ENCODE peak calls at places on chromosomes 1 and 21, in nine cellular contexts. One of them, this sample, is unnamed.

GRCh38 chr1:157532569-157532968 is 19.7 kb downstream of the FCRL5 start:
- DNase-seq in hypothalamus: no peak
- DNase-seq in effector memory CD4-positive, alpha-beta T cell: no peak
- DNase-seq in activated T-helper 1 cell treated with Interleukin-2 at 50 U/mL for 16 hours: no peak
- DNase-seq in bronchial epithelial cell: no peak
- DNase-seq in neural progenitor cell: no peak
- DNase-seq in NCI-H1105: no peak
- DNase-seq in NB4: no peak
- DNase-seq in HFFc6: no peak
- DNase-seq in this sample: no peak

GRCh38 chr1:78722947-78723346 is 73.3 kb downstream of the IFI44 start:
- DNase-seq in hypothalamus: no peak
- DNase-seq in effector memory CD4-positive, alpha-beta T cell: no peak
- DNase-seq in activated T-helper 1 cell treated with Interleukin-2 at 50 U/mL for 16 hours: no peak
- DNase-seq in bronchial epithelial cell: no peak
- DNase-seq in neural progenitor cell: no peak
- DNase-seq in NCI-H1105: no peak
- DNase-seq in NB4: no peak
- DNase-seq in HFFc6: peak; percentile 69
- DNase-seq in this sample: no peak

GRCh38 chr1:83796409-83796808 is 202.5 kb downstream of the TTLL7 start:
- DNase-seq in hypothalamus: no peak
- DNase-seq in effector memory CD4-positive, alpha-beta T cell: no peak
- DNase-seq in activated T-helper 1 cell treated with Interleukin-2 at 50 U/mL for 16 hours: no peak
- DNase-seq in bronchial epithelial cell: no peak
- DNase-seq in neural progenitor cell: no peak
- DNase-seq in NCI-H1105: no peak
- DNase-seq in NB4: no peak
- DNase-seq in HFFc6: no peak
- DNase-seq in this sample: no peak

GRCh38 chr1:2595812-2596529 is 9.4 kb downstream of the PRXL2B start:
- DNase-seq in hypothalamus: no peak
- DNase-seq in effector memory CD4-positive, alpha-beta T cell: no peak
- DNase-seq in activated T-helper 1 cell treated with Interleukin-2 at 50 U/mL for 16 hours: no peak
- DNase-seq in bronchial epithelial cell: no peak
- DNase-seq in neural progenitor cell: no peak
- DNase-seq in NCI-H1105: no peak
- DNase-seq in NB4: no peak
- DNase-seq in HFFc6: no peak
- DNase-seq in this sample: no peak

GRCh38 chr1:19390166-19390850 is 78.2 kb downstream of the SLC66A1 start:
- DNase-seq in hypothalamus: no peak
- DNase-seq in effector memory CD4-positive, alpha-beta T cell: no peak
- DNase-seq in activated T-helper 1 cell treated with Interleukin-2 at 50 U/mL for 16 hours: no peak
- DNase-seq in bronchial epithelial cell: no peak
- DNase-seq in neural progenitor cell: no peak
- DNase-seq in NCI-H1105: no peak
- DNase-seq in NB4: no peak
- DNase-seq in HFFc6: no peak
- DNase-seq in this sample: no peak

GRCh38 chr1:160705176-160705745 is 6.4 kb downstream of the CD48 start:
- DNase-seq in hypothalamus: no peak
- DNase-seq in effector memory CD4-positive, alpha-beta T cell: no peak
- DNase-seq in activated T-helper 1 cell treated with Interleukin-2 at 50 U/mL for 16 hours: no peak
- DNase-seq in bronchial epithelial cell: no peak
- DNase-seq in neural progenitor cell: no peak
- DNase-seq in NCI-H1105: no peak
- DNase-seq in NB4: peak; percentile 70
- DNase-seq in HFFc6: no peak
- DNase-seq in this sample: no peak

GRCh38 chr1:64077281-64077940 is 126.0 kb upstream of the UBE2U start:
- DNase-seq in hypothalamus: no peak
- DNase-seq in effector memory CD4-positive, alpha-beta T cell: no peak
- DNase-seq in activated T-helper 1 cell treated with Interleukin-2 at 50 U/mL for 16 hours: no peak
- DNase-seq in bronchial epithelial cell: peak; percentile 84
- DNase-seq in neural progenitor cell: no peak
- DNase-seq in NCI-H1105: no peak
- DNase-seq in NB4: no peak
- DNase-seq in HFFc6: no peak
- DNase-seq in this sample: no peak

GRCh38 chr1:87560961-87561360 is 232.3 kb downstream of the LMO4 start:
- DNase-seq in hypothalamus: no peak
- DNase-seq in effector memory CD4-positive, alpha-beta T cell: no peak
- DNase-seq in activated T-helper 1 cell treated with Interleukin-2 at 50 U/mL for 16 hours: no peak
- DNase-seq in bronchial epithelial cell: no peak
- DNase-seq in neural progenitor cell: no peak
- DNase-seq in NCI-H1105: no peak
- DNase-seq in NB4: no peak
- DNase-seq in HFFc6: peak; percentile 12
- DNase-seq in this sample: no peak

GRCh38 chr1:159756397-159756796 is 24.4 kb upstream of the DUSP23 start:
- DNase-seq in hypothalamus: no peak
- DNase-seq in effector memory CD4-positive, alpha-beta T cell: no peak
- DNase-seq in activated T-helper 1 cell treated with Interleukin-2 at 50 U/mL for 16 hours: no peak
- DNase-seq in bronchial epithelial cell: no peak
- DNase-seq in neural progenitor cell: no peak
- DNase-seq in NCI-H1105: no peak
- DNase-seq in NB4: peak; percentile 72
- DNase-seq in HFFc6: no peak
- DNase-seq in this sample: peak; percentile 4

GRCh38 chr21:39221997-39222486 is 38.8 kb upstream of the PSMG1 start:
- DNase-seq in hypothalamus: no peak
- DNase-seq in effector memory CD4-positive, alpha-beta T cell: no peak
- DNase-seq in activated T-helper 1 cell treated with Interleukin-2 at 50 U/mL for 16 hours: no peak
- DNase-seq in bronchial epithelial cell: peak; percentile 6
- DNase-seq in neural progenitor cell: no peak
- DNase-seq in NCI-H1105: no peak
- DNase-seq in NB4: no peak
- DNase-seq in HFFc6: no peak
- DNase-seq in this sample: no peak

GRCh38 chr1:203999618-204000017 is 73.3 kb upstream of the SOX13 start:
- DNase-seq in hypothalamus: no peak
- DNase-seq in effector memory CD4-positive, alpha-beta T cell: no peak
- DNase-seq in activated T-helper 1 cell treated with Interleukin-2 at 50 U/mL for 16 hours: no peak
- DNase-seq in bronchial epithelial cell: no peak
- DNase-seq in neural progenitor cell: no peak
- DNase-seq in NCI-H1105: no peak
- DNase-seq in NB4: no peak
- DNase-seq in HFFc6: no peak
- DNase-seq in this sample: peak; percentile 19

GRCh38 chr1:219088778-219089557 is 84.7 kb upstream of the LYPLAL1 start:
- DNase-seq in hypothalamus: no peak
- DNase-seq in effector memory CD4-positive, alpha-beta T cell: no peak
- DNase-seq in activated T-helper 1 cell treated with Interleukin-2 at 50 U/mL for 16 hours: no peak
- DNase-seq in bronchial epithelial cell: peak; percentile 97
- DNase-seq in neural progenitor cell: no peak
- DNase-seq in NCI-H1105: no peak
- DNase-seq in NB4: peak; percentile 99
- DNase-seq in HFFc6: peak; percentile 94
- DNase-seq in this sample: peak; percentile 97

GRCh38 chr1:28290851-28291250 is 31.5 kb downstream of the SESN2 start:
- DNase-seq in hypothalamus: no peak
- DNase-seq in effector memory CD4-positive, alpha-beta T cell: no peak
- DNase-seq in activated T-helper 1 cell treated with Interleukin-2 at 50 U/mL for 16 hours: no peak
- DNase-seq in bronchial epithelial cell: no peak
- DNase-seq in neural progenitor cell: no peak
- DNase-seq in NCI-H1105: no peak
- DNase-seq in NB4: no peak
- DNase-seq in HFFc6: no peak
- DNase-seq in this sample: no peak

GRCh38 chr1:4344065-4344753 is 310.2 kb upstream of the AJAP1 start:
- DNase-seq in hypothalamus: no peak
- DNase-seq in effector memory CD4-positive, alpha-beta T cell: no peak
- DNase-seq in activated T-helper 1 cell treated with Interleukin-2 at 50 U/mL for 16 hours: no peak
- DNase-seq in bronchial epithelial cell: no peak
- DNase-seq in neural progenitor cell: no peak
- DNase-seq in NCI-H1105: no peak
- DNase-seq in NB4: peak; percentile 82
- DNase-seq in HFFc6: no peak
- DNase-seq in this sample: no peak

GRCh38 chr1:162147760-162148159 is 78.3 kb downstream of the NOS1AP start:
- DNase-seq in hypothalamus: no peak
- DNase-seq in effector memory CD4-positive, alpha-beta T cell: no peak
- DNase-seq in activated T-helper 1 cell treated with Interleukin-2 at 50 U/mL for 16 hours: no peak
- DNase-seq in bronchial epithelial cell: no peak
- DNase-seq in neural progenitor cell: peak; percentile 58
- DNase-seq in NCI-H1105: no peak
- DNase-seq in NB4: no peak
- DNase-seq in HFFc6: no peak
- DNase-seq in this sample: no peak

This sample was measured in HCEC 1CT.